ENCODE peak calls at places on chromosomes 12 and 14, in four cellular contexts. H, I, S and J are unnamed samples.

GRCh38 chr12:65446901-65447300 is 168.4 kb downstream of the MSRB3 start:
- DNase-seq in H (no peak), I (no peak), S (no peak), J (no peak)

GRCh38 chr12:109789649-109790048 is 43.5 kb downstream of the TRPV4 start:
- DNase-seq in H (no peak), I (no peak), S (no peak), J (no peak)

GRCh38 chr14:63893701-63894458 is 41.1 kb downstream of the SYNE2 start:
- DNase-seq in H (no peak), I (no peak), S (peak), J (no peak)

GRCh38 chr12:75720807-75721206 is 209.4 kb upstream of the KRR1 start:
- DNase-seq in H (no peak), I (no peak), S (peak), J (no peak)

GRCh38 chr12:54392485-54393349 is 8.2 kb upstream of the ZNF385A start:
- DNase-seq in H (no peak), I (no peak), S (no peak), J (no peak)

GRCh38 chr14:86574026-86574777 is 1044.3 kb downstream of the FLRT2 start:
- DNase-seq in H (no peak), I (no peak), S (no peak), J (no peak)

GRCh38 chr12:31117203-31118011 is 43.7 kb downstream of the DDX11 start:
- DNase-seq in H (no peak), I (peak), S (peak), J (no peak)

GRCh38 chr12:29234965-29235364 is 85.9 kb downstream of the FAR2 start:
- DNase-seq in H (no peak), I (no peak), S (no peak), J (no peak)

GRCh38 chr12:2680676-2681039 is 114.1 kb upstream of the FKBP4 start:
- DNase-seq in H (no peak), I (no peak), S (no peak), J (peak)

GRCh38 chr12:53500119-53500775 is 836 bp upstream of the TARBP2 start:
- DNase-seq in H (no peak), I (peak), S (no peak), J (no peak)

GRCh38 chr12:124321556-124322270 is 26.8 kb downstream of the RFLNA start:
- DNase-seq in H (no peak), I (no peak), S (no peak), J (no peak)

GRCh38 chr12:75908961-75909699 is 122.4 kb downstream of the PHLDA1 start:
- DNase-seq in H (no peak), I (no peak), S (peak), J (no peak)

GRCh38 chr14:52380294-52380693 is 66.2 kb downstream of the PTGER2 start:
- DNase-seq in H (peak), I (no peak), S (no peak), J (no peak)

GRCh38 chr14:64673748-64674147 is 30.5 kb upstream of the PLEKHG3 start:
- DNase-seq in H (peak), I (no peak), S (no peak), J (no peak)

GRCh38 chr12:34405286-34406227 is 383.3 kb downstream of the ALG10 start:
- DNase-seq in H (no peak), I (no peak), S (peak), J (peak)

GRCh38 chr14:56300495-56300894 is 182.3 kb downstream of the PELI2 start:
- DNase-seq in H (no peak), I (no peak), S (no peak), J (no peak)

GRCh38 chr14:70640938-70641547 is 673 bp upstream of the TTC9 start:
- DNase-seq in H (peak), I (peak), S (peak), J (no peak)

GRCh38 chr12:128905003-128905544 is 51.8 kb downstream of the GLT1D1 start:
- DNase-seq in H (no peak), I (no peak), S (no peak), J (no peak)

GRCh38 chr12:22312336-22312735 is 22.2 kb downstream of the ST8SIA1 start:
- DNase-seq in H (no peak), I (no peak), S (peak), J (no peak)

GRCh38 chr14:63039800-63040380 is 5.4 kb downstream of the KCNH5 start:
- DNase-seq in H (no peak), I (no peak), S (no peak), J (no peak)

GRCh38 chr12:40980346-40981005 is 207.6 kb upstream of the PDZRN4 start:
- DNase-seq in H (no peak), I (no peak), S (no peak), J (no peak)

GRCh38 chr14:55585854-55586253 is 5.8 kb downstream of the KTN1 start:
- DNase-seq in H (no peak), I (no peak), S (no peak), J (no peak)

GRCh38 chr14:64502476-64503183 is 1.0 kb downstream of the ZBTB25 start:
- DNase-seq in H (no peak), I (no peak), S (peak), J (no peak)

GRCh38 chr14:73462078-73462715 is 3.9 kb upstream of the NUMB start:
- DNase-seq in H (no peak), I (peak), S (peak), J (no peak)

GRCh38 chr12:125346361-125346760 is 281.1 kb downstream of the AACS start:
- DNase-seq in H (no peak), I (no peak), S (no peak), J (no peak)

GRCh38 chr12:34108405-34108803 is 86.1 kb downstream of the ALG10 start:
- DNase-seq in H (no peak), I (no peak), S (no peak), J (no peak)

GRCh38 chr14:88208858-88209257 is 114.2 kb downstream of the KCNK10 start:
- DNase-seq in H (no peak), I (no peak), S (no peak), J (no peak)

GRCh38 chr14:60512952-60513554 is 4.1 kb downstream of the SIX6 start:
- DNase-seq in H (no peak), I (no peak), S (no peak), J (no peak)

GRCh38 chr12:40168001-40168400 is 56.8 kb upstream of the LRRK2 start:
- DNase-seq in H (no peak), I (no peak), S (no peak), J (no peak)

GRCh38 chr14:50957296-50957695 is 13.0 kb upstream of the PYGL start:
- DNase-seq in H (no peak), I (no peak), S (no peak), J (no peak)

GRCh38 chr14:95540236-95540635 is 5.4 kb downstream of the GLRX5 start:
- DNase-seq in H (no peak), I (no peak), S (no peak), J (no peak)

GRCh38 chr12:29521951-29522350 is 24.5 kb upstream of the OVCH1 start:
- DNase-seq in H (no peak), I (no peak), S (no peak), J (no peak)

GRCh38 chr12:6229224-6229748 is 29.1 kb downstream of the CD9 start:
- DNase-seq in H (no peak), I (no peak), S (peak), J (no peak)

DNA sequence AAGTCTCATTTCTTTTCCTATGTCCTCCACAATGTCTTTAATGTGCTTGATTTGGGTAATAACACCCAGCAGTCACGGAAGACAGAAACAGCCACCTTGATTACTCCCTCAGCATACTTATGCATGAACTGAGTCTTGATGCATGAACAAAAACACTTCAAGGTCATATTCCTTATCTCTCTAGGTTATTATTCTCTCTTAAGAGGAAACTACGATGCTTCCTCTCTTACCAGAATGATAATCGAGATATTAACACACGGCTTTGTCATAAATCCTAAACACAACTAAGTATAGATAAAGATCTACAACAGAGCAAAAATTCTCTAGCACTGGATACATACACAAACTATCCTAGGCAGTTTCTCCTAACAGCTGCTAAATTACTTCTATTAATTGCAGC is 583.5 kb upstream of the ATP2B1 start:
- DNase-seq in H (no peak), I (no peak), S (no peak), J (no peak)
- TF ChIP-seq POLR2AphosphoS5 in H (no peak), I (no peak), S (no peak), J (no peak)

GRCh38 chr14:22885975-22886374 is 3.0 kb downstream of the REM2 start:
- DNase-seq in H (no peak), I (no peak), S (no peak), J (no peak)

GRCh38 chr14:22887260-22887989 is 4.4 kb downstream of the REM2 start:
- DNase-seq in H (peak), I (no peak), S (peak), J (no peak)

GRCh38 chr14:22886500-22887259 is 3.7 kb downstream of the REM2 start:
- DNase-seq in H (peak), I (no peak), S (peak), J (no peak)

GRCh38 chr14:22888662-22889061 is 5.6 kb downstream of the REM2 start:
- DNase-seq in H (peak), I (no peak), S (no peak), J (no peak)

DNA sequence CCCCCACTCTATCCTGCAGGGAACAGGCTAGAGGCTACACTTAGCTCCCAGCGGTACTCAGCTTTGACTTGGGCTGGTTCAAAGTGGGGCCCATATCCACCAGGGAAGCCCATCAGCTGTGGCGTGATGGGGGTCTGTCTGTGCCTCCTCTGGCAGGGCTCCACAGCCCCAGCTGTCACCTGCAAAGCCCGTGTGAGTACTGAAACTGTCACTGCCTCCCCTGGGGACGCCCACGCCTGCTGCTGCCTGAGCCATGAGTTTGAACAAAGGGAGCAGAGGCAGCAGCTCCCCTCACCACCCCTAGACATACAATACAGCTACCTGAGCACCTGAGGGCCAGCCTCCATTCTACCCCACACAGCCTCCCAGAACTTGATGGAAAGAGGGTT is 5.0 kb downstream of the REM2 start:
- DNase-seq in H (peak), I (no peak), S (no peak), J (no peak)
- H3K4me3 ChIP-seq in H (peak), I (no peak), S (peak), J (peak)

GRCh38 chr14:91326514-91326832 is 82.0 kb upstream of the GPR68 start:
- DNase-seq in H (no peak), I (no peak), S (no peak), J (no peak)

GRCh38 chr14:91327201-91327600 is 82.7 kb upstream of the GPR68 start:
- DNase-seq in H (no peak), I (no peak), S (no peak), J (no peak)

GRCh38 chr14:91324606-91324950 is 80.1 kb upstream of the GPR68 start:
- DNase-seq in H (no peak), I (no peak), S (no peak), J (no peak)

GRCh38 chr14:91323671-91324605 is 79.4 kb upstream of the GPR68 start:
- DNase-seq in H (peak), I (peak), S (peak), J (no peak)

DNA sequence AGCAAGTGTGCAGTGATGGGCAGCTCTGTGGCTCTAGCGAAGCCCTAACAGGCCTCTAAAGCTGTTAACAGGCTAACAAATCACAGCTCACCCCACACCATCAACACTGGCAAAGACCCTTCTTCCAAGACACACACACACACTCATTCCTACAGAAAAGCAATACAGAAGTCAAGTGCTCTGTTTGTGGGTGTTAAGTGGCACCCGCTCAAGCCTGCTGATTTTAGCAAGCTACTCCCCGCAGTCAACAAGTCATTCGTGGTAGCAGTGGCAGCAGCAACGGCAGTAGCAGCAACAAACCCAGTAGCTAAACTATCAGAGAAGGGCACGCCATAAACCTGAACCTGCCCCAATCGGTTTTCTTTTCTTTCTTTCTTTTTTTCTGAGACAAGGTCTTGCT is 80.7 kb upstream of the GPR68 start:
- DNase-seq in H (no peak), I (no peak), S (no peak), J (no peak)
- H3K27ac ChIP-seq in H (peak), I (no peak), S (no peak), J (no peak)

GRCh38 chr14:105075364-105076295 is 10.4 kb upstream of the GPR132 start:
- DNase-seq in H (no peak), I (peak), S (no peak), J (peak)
- TF ChIP-seq POLR2AphosphoS5 in H (no peak), I (peak), S (no peak), J (no peak)

GRCh38 chr12:114407566-114408411 is 1.8 kb upstream of the TBX5 start:
- DNase-seq in H (no peak), I (no peak), S (no peak), J (no peak)
- H3K4me3 ChIP-seq in H (no peak), I (no peak), S (peak), J (no peak)

GRCh38 chr12:46494424-46494823 is 121.9 kb upstream of the SLC38A2 start:
- DNase-seq in H (no peak), I (no peak), S (no peak), J (no peak)
- H3K27ac ChIP-seq in H (no peak), I (no peak), S (peak), J (peak)

GRCh38 chr14:75438486-75439080 is 10.8 kb downstream of the JDP2 start:
- DNase-seq in H (no peak), I (no peak), S (no peak), J (no peak)

GRCh38 chr14:75439989-75440388 is 12.2 kb downstream of the JDP2 start:
- DNase-seq in H (no peak), I (no peak), S (no peak), J (no peak)

GRCh38 chr14:75434557-75435248 is 6.9 kb downstream of the JDP2 start:
- DNase-seq in H (no peak), I (no peak), S (no peak), J (no peak)

GRCh38 chr14:75435473-75435872 is 7.7 kb downstream of the JDP2 start:
- DNase-seq in H (no peak), I (no peak), S (no peak), J (no peak)

GRCh38 chr14:75437201-75438143 is 9.7 kb downstream of the JDP2 start:
- DNase-seq in H (no peak), I (no peak), S (no peak), J (no peak)
- TF ChIP-seq POLR2AphosphoS5 in H (no peak), I (no peak), S (no peak), J (no peak)

GRCh38 chr12:114680498-114681148 is 3.4 kb downstream of the TBX3 start:
- DNase-seq in H (no peak), I (no peak), S (no peak), J (no peak)
- H3K4me3 ChIP-seq in H (no peak), I (no peak), S (peak), J (peak)

GRCh38 chr14:74765721-74766120 is 2.6 kb downstream of the YLPM1 start:
- DNase-seq in H (no peak), I (no peak), S (no peak), J (no peak)
- H3K27ac ChIP-seq in H (no peak), I (no peak), S (no peak), J (no peak)